ENCODE peak calls at places on chromosomes 1 and 21, in six cellular contexts. One of them, this sample, is unnamed.
A peak's percentile ranks its signal among the peaks of the same experiment; 100 is the strongest.

GRCh38 chr21:30044447-30045064 is 104.8 kb upstream of the GRIK1 start:
- DNase-seq in left lung: no peak
- DNase-seq in K562: peak; percentile 19
- DNase-seq in tibial artery: no peak
- DNase-seq in stomach: no peak
- DNase-seq in CD8-positive, alpha-beta memory T cell: no peak
- DNase-seq in this sample: no peak

GRCh38 chr1:84753516-84754375 is 63.5 kb upstream of the SSX2IP start:
- DNase-seq in left lung: peak; percentile 82
- DNase-seq in K562: peak; percentile 76
- DNase-seq in tibial artery: peak; percentile 76
- DNase-seq in stomach: peak; percentile 75
- DNase-seq in CD8-positive, alpha-beta memory T cell: peak; percentile 52
- DNase-seq in this sample: peak; percentile 78

GRCh38 chr1:32127780-32128179 is 19.9 kb downstream of the KPNA6 start:
- DNase-seq in left lung: no peak
- DNase-seq in K562: peak; percentile 44
- DNase-seq in tibial artery: no peak
- DNase-seq in stomach: no peak
- DNase-seq in CD8-positive, alpha-beta memory T cell: no peak
- DNase-seq in this sample: no peak

GRCh38 chr1:113871597-113872113 is at the start of gene PTPN22:
- DNase-seq in left lung: peak; percentile 85
- DNase-seq in K562: no peak
- DNase-seq in tibial artery: no peak
- DNase-seq in stomach: peak; percentile 50
- DNase-seq in CD8-positive, alpha-beta memory T cell: peak; percentile 90
- DNase-seq in this sample: no peak

GRCh38 chr1:66250075-66250474 is 283.9 kb upstream of the SGIP1 start:
- DNase-seq in left lung: no peak
- DNase-seq in K562: no peak
- DNase-seq in tibial artery: no peak
- DNase-seq in stomach: no peak
- DNase-seq in CD8-positive, alpha-beta memory T cell: no peak
- DNase-seq in this sample: no peak

GRCh38 chr1:172669011-172669410 is 10.1 kb downstream of the FASLG start:
- DNase-seq in left lung: no peak
- DNase-seq in K562: no peak
- DNase-seq in tibial artery: no peak
- DNase-seq in stomach: no peak
- DNase-seq in CD8-positive, alpha-beta memory T cell: no peak
- DNase-seq in this sample: no peak

GRCh38 chr21:41876396-41876795 is 2.7 kb downstream of the PRDM15 start:
- DNase-seq in left lung: no peak
- DNase-seq in K562: no peak
- DNase-seq in tibial artery: no peak
- DNase-seq in stomach: no peak
- DNase-seq in CD8-positive, alpha-beta memory T cell: no peak
- DNase-seq in this sample: no peak

GRCh38 chr1:87826639-87827345 is 498.1 kb downstream of the LMO4 start:
- DNase-seq in left lung: no peak
- DNase-seq in K562: peak; percentile 49
- DNase-seq in tibial artery: peak; percentile 70
- DNase-seq in stomach: no peak
- DNase-seq in CD8-positive, alpha-beta memory T cell: no peak
- DNase-seq in this sample: no peak

GRCh38 chr21:32329331-32329730 is 30.7 kb downstream of the MRAP start:
- DNase-seq in left lung: no peak
- DNase-seq in K562: no peak
- DNase-seq in tibial artery: peak; percentile 67
- DNase-seq in stomach: no peak
- DNase-seq in CD8-positive, alpha-beta memory T cell: no peak
- DNase-seq in this sample: no peak

GRCh38 chr1:85289207-85289847 is 12.9 kb upstream of the BCL10 start:
- DNase-seq in left lung: no peak
- DNase-seq in K562: no peak
- DNase-seq in tibial artery: no peak
- DNase-seq in stomach: peak; percentile 35
- DNase-seq in CD8-positive, alpha-beta memory T cell: no peak
- DNase-seq in this sample: no peak

GRCh38 chr1:119766374-119766794 is 2.3 kb downstream of the HMGCS2 start:
- DNase-seq in left lung: no peak
- DNase-seq in K562: no peak
- DNase-seq in tibial artery: no peak
- DNase-seq in stomach: peak; percentile 61
- DNase-seq in CD8-positive, alpha-beta memory T cell: no peak
- DNase-seq in this sample: no peak

GRCh38 chr1:210301254-210301955 is 27.3 kb upstream of the HHAT start:
- DNase-seq in left lung: no peak
- DNase-seq in K562: no peak
- DNase-seq in tibial artery: no peak
- DNase-seq in stomach: no peak
- DNase-seq in CD8-positive, alpha-beta memory T cell: no peak
- DNase-seq in this sample: peak; percentile 20

GRCh38 chr1:88802950-88803349 is 88.4 kb downstream of the GTF2B start:
- DNase-seq in left lung: no peak
- DNase-seq in K562: no peak
- DNase-seq in tibial artery: no peak
- DNase-seq in stomach: no peak
- DNase-seq in CD8-positive, alpha-beta memory T cell: no peak
- DNase-seq in this sample: no peak

GRCh38 chr1:230618537-230618936 is 23.7 kb upstream of the COG2 start:
- DNase-seq in left lung: no peak
- DNase-seq in K562: no peak
- DNase-seq in tibial artery: no peak
- DNase-seq in stomach: no peak
- DNase-seq in CD8-positive, alpha-beta memory T cell: no peak
- DNase-seq in this sample: no peak

GRCh38 chr1:37153116-37153515 is 118.8 kb upstream of the GRIK3 start:
- DNase-seq in left lung: no peak
- DNase-seq in K562: no peak
- DNase-seq in tibial artery: no peak
- DNase-seq in stomach: no peak
- DNase-seq in CD8-positive, alpha-beta memory T cell: no peak
- DNase-seq in this sample: peak; percentile 77

GRCh38 chr1:6483010-6483760 is 8.3 kb downstream of the PLEKHG5 start:
- DNase-seq in left lung: no peak
- DNase-seq in K562: no peak
- DNase-seq in tibial artery: no peak
- DNase-seq in stomach: peak; percentile 73
- DNase-seq in CD8-positive, alpha-beta memory T cell: no peak
- DNase-seq in this sample: no peak

GRCh38 chr21:34892196-34892595 is 156.9 kb downstream of the RUNX1 start:
- DNase-seq in left lung: no peak
- DNase-seq in K562: no peak
- DNase-seq in tibial artery: no peak
- DNase-seq in stomach: no peak
- DNase-seq in CD8-positive, alpha-beta memory T cell: peak; percentile 7
- DNase-seq in this sample: no peak

GRCh38 chr1:105137543-105138444 is 1388.1 kb downstream of the AMY1C start:
- DNase-seq in left lung: no peak
- DNase-seq in K562: no peak
- DNase-seq in tibial artery: no peak
- DNase-seq in stomach: no peak
- DNase-seq in CD8-positive, alpha-beta memory T cell: no peak
- DNase-seq in this sample: no peak

GRCh38 chr21:45364464-45365185 is 40.3 kb upstream of the COL18A1 start:
- DNase-seq in left lung: peak; percentile 76
- DNase-seq in K562: no peak
- DNase-seq in tibial artery: peak; percentile 81
- DNase-seq in stomach: no peak
- DNase-seq in CD8-positive, alpha-beta memory T cell: no peak
- DNase-seq in this sample: no peak

GRCh38 chr21:45163413-45164123 is 89.2 kb downstream of the ADARB1 start:
- DNase-seq in left lung: no peak
- DNase-seq in K562: no peak
- DNase-seq in tibial artery: no peak
- DNase-seq in stomach: no peak
- DNase-seq in CD8-positive, alpha-beta memory T cell: no peak
- DNase-seq in this sample: no peak

GRCh38 chr21:44509539-44509938 is 30.5 kb downstream of the KRTAP10-1 start:
- DNase-seq in left lung: peak; percentile 82
- DNase-seq in K562: no peak
- DNase-seq in tibial artery: no peak
- DNase-seq in stomach: peak; percentile 93
- DNase-seq in CD8-positive, alpha-beta memory T cell: no peak
- DNase-seq in this sample: no peak

GRCh38 chr1:233614743-233615521 is 1.0 kb downstream of the KCNK1 start:
- DNase-seq in left lung: peak; percentile 76
- DNase-seq in K562: no peak
- DNase-seq in tibial artery: no peak
- DNase-seq in stomach: peak; percentile 37
- DNase-seq in CD8-positive, alpha-beta memory T cell: no peak
- DNase-seq in this sample: no peak

GRCh38 chr1:21270086-21270689 is 20.1 kb downstream of the ECE1 start:
- DNase-seq in left lung: peak; percentile 93
- DNase-seq in K562: peak; percentile 92
- DNase-seq in tibial artery: peak; percentile 86
- DNase-seq in stomach: peak; percentile 78
- DNase-seq in CD8-positive, alpha-beta memory T cell: peak; percentile 65
- DNase-seq in this sample: no peak

GRCh38 chr1:45490121-45490622 is 791 bp downstream of the TESK2 start:
- DNase-seq in left lung: no peak
- DNase-seq in K562: no peak
- DNase-seq in tibial artery: no peak
- DNase-seq in stomach: no peak
- DNase-seq in CD8-positive, alpha-beta memory T cell: no peak
- DNase-seq in this sample: no peak

GRCh38 chr1:170156594-170156993 is 10.8 kb downstream of the NTMT2 start:
- DNase-seq in left lung: no peak
- DNase-seq in K562: no peak
- DNase-seq in tibial artery: no peak
- DNase-seq in stomach: no peak
- DNase-seq in CD8-positive, alpha-beta memory T cell: no peak
- DNase-seq in this sample: no peak

GRCh38 chr1:172408958-172409357 is 11.5 kb upstream of the C1orf105 start:
- DNase-seq in left lung: no peak
- DNase-seq in K562: no peak
- DNase-seq in tibial artery: no peak
- DNase-seq in stomach: no peak
- DNase-seq in CD8-positive, alpha-beta memory T cell: no peak
- DNase-seq in this sample: no peak

GRCh38 chr1:235068155-235069121 is 60.2 kb downstream of the TOMM20 start:
- DNase-seq in left lung: no peak
- DNase-seq in K562: no peak
- DNase-seq in tibial artery: no peak
- DNase-seq in stomach: peak; percentile 54
- DNase-seq in CD8-positive, alpha-beta memory T cell: no peak
- DNase-seq in this sample: no peak

GRCh38 chr1:47927165-47927564 is 70.0 kb downstream of the TRABD2B start:
- DNase-seq in left lung: no peak
- DNase-seq in K562: no peak
- DNase-seq in tibial artery: peak; percentile 88
- DNase-seq in stomach: no peak
- DNase-seq in CD8-positive, alpha-beta memory T cell: no peak
- DNase-seq in this sample: no peak

GRCh38 chr1:15761729-15762128 is 3.1 kb downstream of the FBLIM1 start:
- DNase-seq in left lung: no peak
- DNase-seq in K562: no peak
- DNase-seq in tibial artery: no peak
- DNase-seq in stomach: no peak
- DNase-seq in CD8-positive, alpha-beta memory T cell: no peak
- DNase-seq in this sample: no peak

GRCh38 chr1:98662354-98662665 is 789 bp downstream of the SNX7 start:
- DNase-seq in left lung: no peak
- DNase-seq in K562: no peak
- DNase-seq in tibial artery: no peak
- DNase-seq in stomach: no peak
- DNase-seq in CD8-positive, alpha-beta memory T cell: no peak
- DNase-seq in this sample: no peak

GRCh38 chr1:234315091-234315541 is 58.1 kb upstream of the COA6 start:
- DNase-seq in left lung: no peak
- DNase-seq in K562: no peak
- DNase-seq in tibial artery: no peak
- DNase-seq in stomach: no peak
- DNase-seq in CD8-positive, alpha-beta memory T cell: peak; percentile 65
- DNase-seq in this sample: no peak

GRCh38 chr21:44337941-44338895 is 972 bp downstream of the CFAP410 start:
- DNase-seq in left lung: peak; percentile 88
- DNase-seq in K562: peak; percentile 85
- DNase-seq in tibial artery: peak; percentile 88
- DNase-seq in stomach: peak; percentile 66
- DNase-seq in CD8-positive, alpha-beta memory T cell: peak; percentile 42
- DNase-seq in this sample: peak; percentile 96

GRCh38 chr1:205172729-205173366 is 38.7 kb downstream of the DSTYK start:
- DNase-seq in left lung: no peak
- DNase-seq in K562: peak; percentile 42
- DNase-seq in tibial artery: no peak
- DNase-seq in stomach: no peak
- DNase-seq in CD8-positive, alpha-beta memory T cell: no peak
- DNase-seq in this sample: no peak

GRCh38 chr1:157868664-157869063 is 27.1 kb upstream of the CD5L start:
- DNase-seq in left lung: no peak
- DNase-seq in K562: no peak
- DNase-seq in tibial artery: no peak
- DNase-seq in stomach: no peak
- DNase-seq in CD8-positive, alpha-beta memory T cell: no peak
- DNase-seq in this sample: no peak

GRCh38 chr1:157870477-157870876 is 28.9 kb upstream of the CD5L start:
- DNase-seq in left lung: no peak
- DNase-seq in K562: no peak
- DNase-seq in tibial artery: no peak
- DNase-seq in stomach: no peak
- DNase-seq in CD8-positive, alpha-beta memory T cell: no peak
- DNase-seq in this sample: no peak
- H3K27me3 ChIP-seq in left lung: peaks cover 8% of the 10 kb centered on the region
- H3K27me3 ChIP-seq in K562: no peaks in the 10 kb centered on the region
- H3K27me3 ChIP-seq in tibial artery: no peaks in the 10 kb centered on the region
- H3K27me3 ChIP-seq in stomach: no peaks in the 10 kb centered on the region
- H3K27me3 ChIP-seq in CD8-positive, alpha-beta memory T cell: no peaks in the 10 kb centered on the region
- H3K27me3 ChIP-seq in this sample: no peaks in the 10 kb centered on the region

GRCh38 chr1:63304410-63304809 is 18.0 kb upstream of the FOXD3 start:
- DNase-seq in left lung: no peak
- DNase-seq in K562: no peak
- DNase-seq in tibial artery: no peak
- DNase-seq in stomach: no peak
- DNase-seq in CD8-positive, alpha-beta memory T cell: no peak
- DNase-seq in this sample: no peak
- H3K27me3 ChIP-seq in left lung: peaks cover 80% of the 10 kb centered on the region
- H3K27me3 ChIP-seq in K562: peaks cover 6% of the 10 kb centered on the region
- H3K27me3 ChIP-seq in tibial artery: no peaks in the 10 kb centered on the region
- H3K27me3 ChIP-seq in stomach: no peaks in the 10 kb centered on the region
- H3K27me3 ChIP-seq in CD8-positive, alpha-beta memory T cell: no peaks in the 10 kb centered on the region
- H3K27me3 ChIP-seq in this sample: no peaks in the 10 kb centered on the region

GRCh38 chr1:19846338-19846737 is 31.3 kb upstream of the RNF186 start:
- DNase-seq in left lung: no peak
- DNase-seq in K562: no peak
- DNase-seq in tibial artery: no peak
- DNase-seq in stomach: no peak
- DNase-seq in CD8-positive, alpha-beta memory T cell: no peak
- DNase-seq in this sample: no peak
- H3K27me3 ChIP-seq in left lung: peaks cover 21% of the 10 kb centered on the region
- H3K27me3 ChIP-seq in K562: peaks cover 26% of the 10 kb centered on the region
- H3K27me3 ChIP-seq in tibial artery: no peaks in the 10 kb centered on the region
- H3K27me3 ChIP-seq in stomach: no peaks in the 10 kb centered on the region
- H3K27me3 ChIP-seq in CD8-positive, alpha-beta memory T cell: no peaks in the 10 kb centered on the region
- H3K27me3 ChIP-seq in this sample: no peaks in the 10 kb centered on the region

DNA sequence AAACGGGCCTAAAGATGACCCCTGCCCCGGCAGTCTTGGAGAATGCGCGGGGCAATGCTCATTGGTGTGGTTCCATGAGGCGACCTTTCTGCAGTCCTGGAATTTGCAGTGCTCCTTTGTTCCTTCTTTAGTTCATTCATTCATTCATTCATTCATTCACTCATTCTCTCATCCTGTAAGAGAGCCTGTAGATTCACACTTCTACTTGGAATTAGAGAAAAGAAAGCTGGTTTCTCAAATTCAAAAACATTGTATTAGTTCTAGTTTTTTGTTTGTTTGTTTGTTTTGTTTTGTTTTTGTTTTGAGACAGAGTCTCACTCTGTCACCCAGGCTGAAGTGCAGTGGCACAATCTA is 31.6 kb downstream of the PAX7 start:
- DNase-seq in left lung: no peak
- DNase-seq in K562: no peak
- DNase-seq in tibial artery: no peak
- DNase-seq in stomach: no peak
- DNase-seq in CD8-positive, alpha-beta memory T cell: no peak
- DNase-seq in this sample: no peak
- H3K27me3 ChIP-seq in left lung: peaks cover 93% of the 10 kb centered on the region
- H3K27me3 ChIP-seq in K562: peaks cover 10% of the 10 kb centered on the region
- H3K27me3 ChIP-seq in tibial artery: no peaks in the 10 kb centered on the region
- H3K27me3 ChIP-seq in stomach: no peaks in the 10 kb centered on the region
- H3K27me3 ChIP-seq in CD8-positive, alpha-beta memory T cell: no peaks in the 10 kb centered on the region
- H3K27me3 ChIP-seq in this sample: no peaks in the 10 kb centered on the region

This sample was measured in vagina.